ENCODE peak calls at places on chromosomes 2 and 18, in nine cellular contexts. W is T-helper 17 cell, F is AG04450, S is heart right ventricle, P is tibial nerve, V is neural progenitor cell, M is body of pancreas, G is kidney, I is fibroblast of lung. X is an unnamed sample.

GRCh38 chr18:57733861-57734260 is 69.3 kb downstream of the ATP8B1 start:
- DNase-seq in W (no peak), F (no peak), S (no peak), P (no peak), V (no peak), M (no peak), G (no peak), I (no peak), X (no peak)

GRCh38 chr2:102815285-102815684 is 53.5 kb downstream of the TMEM182 start:
- DNase-seq in W (no peak), F (no peak), S (no peak), P (no peak), V (no peak), M (no peak), G (no peak), I (no peak), X (no peak)

GRCh38 chr2:24438106-24438505 is 52.9 kb upstream of the NCOA1 start:
- DNase-seq in W (no peak), F (no peak), S (no peak), P (no peak), V (no peak), M (no peak), G (no peak), I (no peak), X (no peak)

GRCh38 chr2:124894199-124894598 is 869.1 kb downstream of the CNTNAP5 start:
- DNase-seq in W (no peak), F (no peak), S (no peak), P (no peak), V (no peak), M (no peak), G (no peak), I (no peak), X (no peak)

GRCh38 chr18:4283746-4284291 is 171.3 kb downstream of the DLGAP1 start:
- DNase-seq in W (no peak), F (no peak), S (no peak), P (no peak), V (no peak), M (no peak), G (no peak), I (no peak), X (no peak)

GRCh38 chr18:44537521-44537920 is 143.2 kb upstream of the SETBP1 start:
- DNase-seq in W (no peak), F (peak; percentile 21), S (no peak), P (peak; percentile 40), V (no peak), M (no peak), G (peak; percentile 41), I (peak; percentile 90), X (peak; percentile 68)

GRCh38 chr18:44679912-44680270 is 797 bp upstream of the SETBP1 start:
- DNase-seq in W (peak; percentile 4), F (no peak), S (peak; percentile 55), P (peak; percentile 58), V (peak; percentile 81), M (peak; percentile 63), G (peak; percentile 88), I (peak; percentile 64), X (no peak)

GRCh38 chr2:145927398-145927951 is 1407.6 kb upstream of the ZEB2 start:
- DNase-seq in W (no peak), F (no peak), S (no peak), P (no peak), V (no peak), M (peak; percentile 44), G (no peak), I (no peak), X (no peak)

GRCh38 chr18:79911009-79911870 is 40.2 kb downstream of the SLC66A2 start:
- DNase-seq in W (no peak), F (no peak), S (no peak), P (no peak), V (peak; percentile 67), M (peak; percentile 1), G (peak; percentile 56), I (no peak), X (no peak)

GRCh38 chr18:63648241-63648640 is 4.2 kb upstream of the SERPINB4 start:
- DNase-seq in W (no peak), F (no peak), S (no peak), P (no peak), V (no peak), M (no peak), G (no peak), I (peak; percentile 34), X (no peak)

GRCh38 chr2:84694088-84694622 is 177.9 kb downstream of the DNAH6 start:
- DNase-seq in W (no peak), F (no peak), S (no peak), P (no peak), V (no peak), M (no peak), G (peak; percentile 31), I (no peak), X (no peak)

GRCh38 chr2:6358542-6358941 is 507.2 kb downstream of the CMPK2 start:
- DNase-seq in W (no peak), F (no peak), S (no peak), P (no peak), V (no peak), M (no peak), G (no peak), I (no peak), X (no peak)

GRCh38 chr18:61643884-61644647 is 248.7 kb downstream of the RNF152 start:
- DNase-seq in W (no peak), F (no peak), S (no peak), P (no peak), V (no peak), M (no peak), G (no peak), I (no peak), X (no peak)

DNA sequence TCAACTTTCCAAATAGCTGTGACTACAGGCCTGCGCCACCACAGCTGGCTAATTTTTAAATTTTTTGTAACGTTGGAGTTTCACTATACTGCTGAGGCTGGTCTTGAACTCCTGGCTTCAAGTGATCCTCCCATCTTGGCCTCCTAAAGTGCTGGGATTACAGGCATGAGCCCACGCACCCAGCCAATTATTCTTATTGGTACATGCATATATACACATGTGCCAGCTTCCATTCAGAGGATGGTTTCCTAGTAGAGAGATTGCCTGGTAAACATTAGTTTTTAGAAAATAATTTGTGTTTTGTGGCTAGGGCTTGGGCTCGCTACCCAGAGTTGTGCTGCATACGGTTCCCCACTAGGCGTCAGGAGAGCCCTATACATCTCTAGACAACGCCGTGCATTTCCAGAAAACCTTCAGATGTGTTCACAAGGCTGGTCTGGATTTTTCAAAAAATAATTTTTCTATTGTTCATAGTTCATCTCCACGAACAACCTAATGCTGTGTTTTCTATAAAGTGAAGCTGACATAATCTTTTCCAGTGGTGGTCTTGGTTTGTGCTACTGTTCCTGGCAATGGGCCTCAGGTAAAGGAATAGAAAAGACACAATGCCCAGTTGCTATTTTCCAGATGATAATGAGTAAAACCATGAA is 14.6 kb upstream of the AFG3L2 start:
- DNase-seq in W (peak; percentile 29), F (peak; percentile 42), S (peak; percentile 58), P (peak; percentile 73), V (peak; percentile 76), M (peak; percentile 75), G (no peak), I (peak; percentile 52), X (no peak)
- H3K9me3 ChIP-seq in W (no peaks in the 10 kb centered on the region), F (no peaks in the 10 kb centered on the region), S (no peaks in the 10 kb centered on the region), P (no peaks in the 10 kb centered on the region), V (no peaks in the 10 kb centered on the region), M (no peaks in the 10 kb centered on the region), G (no peaks in the 10 kb centered on the region), I (no peaks in the 10 kb centered on the region), X (no peaks in the 10 kb centered on the region)

GRCh38 chr2:177530513-177531039 is 138.0 kb downstream of the AGPS start:
- DNase-seq in W (no peak), F (no peak), S (no peak), P (no peak), V (no peak), M (no peak), G (no peak), I (peak; percentile 61), X (no peak)

GRCh38 chr2:177525351-177525750 is 132.8 kb downstream of the AGPS start:
- DNase-seq in W (no peak), F (no peak), S (no peak), P (no peak), V (no peak), M (no peak), G (no peak), I (no peak), X (no peak)

GRCh38 chr2:177529166-177529565 is 136.6 kb downstream of the AGPS start:
- DNase-seq in W (no peak), F (no peak), S (no peak), P (no peak), V (no peak), M (no peak), G (no peak), I (no peak), X (no peak)

GRCh38 chr2:177531706-177532105 is 139.1 kb downstream of the AGPS start:
- DNase-seq in W (no peak), F (no peak), S (no peak), P (no peak), V (no peak), M (no peak), G (no peak), I (no peak), X (no peak)

GRCh38 chr2:177528341-177528740 is 135.8 kb downstream of the AGPS start:
- DNase-seq in W (no peak), F (no peak), S (no peak), P (no peak), V (no peak), M (no peak), G (no peak), I (no peak), X (no peak)
- H3K9me3 ChIP-seq in W (no peaks in the 10 kb centered on the region), F (no peaks in the 10 kb centered on the region), S (no peaks in the 10 kb centered on the region), P (no peaks in the 10 kb centered on the region), V (no peaks in the 10 kb centered on the region), M (no peaks in the 10 kb centered on the region), G (no peaks in the 10 kb centered on the region), I (no peaks in the 10 kb centered on the region), X (no peaks in the 10 kb centered on the region)

DNA sequence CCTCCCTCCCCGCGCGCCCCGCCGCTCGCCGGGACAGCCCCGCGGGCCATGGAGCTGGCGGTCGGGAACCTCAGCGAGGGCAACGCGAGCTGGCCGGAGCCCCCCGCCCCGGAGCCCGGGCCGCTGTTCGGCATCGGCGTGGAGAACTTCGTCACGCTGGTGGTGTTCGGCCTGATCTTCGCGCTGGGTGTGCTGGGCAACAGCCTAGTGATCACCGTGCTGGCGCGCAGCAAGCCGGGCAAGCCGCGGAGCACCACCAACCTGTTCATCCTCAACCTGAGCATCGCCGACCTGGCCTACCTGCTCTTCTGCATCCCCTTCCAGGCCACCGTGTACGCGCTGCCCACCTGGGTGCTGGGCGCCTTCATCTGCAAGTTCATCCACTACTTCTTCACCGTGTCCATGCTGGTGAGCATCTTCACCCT is 865 bp downstream of the GALR1 start:
- DNase-seq in W (no peak), F (no peak), S (no peak), P (no peak), V (peak; percentile 45), M (no peak), G (peak; percentile 69), I (no peak), X (no peak)
- H3K9me3 ChIP-seq in W (peaks cover 2% of the 10 kb centered on the region), F (peaks cover 4% of the 10 kb centered on the region), S (peaks cover 14% of the 10 kb centered on the region), P (no peaks in the 10 kb centered on the region), V (peaks cover 3% of the 10 kb centered on the region), M (no peaks in the 10 kb centered on the region), G (no peaks in the 10 kb centered on the region), I (no peaks in the 10 kb centered on the region), X (no peaks in the 10 kb centered on the region)

DNA sequence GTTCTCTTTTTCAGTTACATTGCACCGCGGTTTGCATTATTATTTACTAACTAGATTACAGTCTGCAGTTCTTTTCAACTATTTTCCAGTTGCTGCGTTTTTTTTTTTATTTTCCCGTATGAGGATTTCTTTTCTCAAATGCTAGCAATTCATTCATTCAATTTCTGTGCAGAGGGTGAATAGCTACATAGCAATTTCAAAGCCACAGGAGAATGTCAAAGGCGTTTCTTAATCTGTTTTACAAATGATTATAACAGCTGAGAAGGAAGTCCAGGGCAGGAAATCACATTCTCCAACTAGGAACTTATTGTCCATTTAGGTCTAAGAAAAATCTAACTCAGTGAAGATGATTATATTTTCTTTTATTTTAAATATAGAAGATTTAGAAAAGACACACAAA is 367.6 kb upstream of the MMADHC start:
- DNase-seq in W (no peak), F (no peak), S (no peak), P (no peak), V (no peak), M (no peak), G (no peak), I (peak; percentile 18), X (no peak)
- H3K9me3 ChIP-seq in W (no peaks in the 10 kb centered on the region), F (no peaks in the 10 kb centered on the region), S (peaks cover 19% of the 10 kb centered on the region), P (no peaks in the 10 kb centered on the region), V (no peaks in the 10 kb centered on the region), M (no peaks in the 10 kb centered on the region), G (no peaks in the 10 kb centered on the region), I (no peaks in the 10 kb centered on the region), X (no peaks in the 10 kb centered on the region)

X was measured in thoracic aorta.